ENCODE peak calls at places on chromosomes 6 and 20, in five cellular contexts. N is cardiac fibroblast, I is PC-3, T is choroid plexus epithelial cell, C is sigmoid colon. J is an unnamed sample.
A peak's percentile ranks its signal among the peaks of the same experiment; 100 is the strongest.

GRCh38 chr6:125844989-125845388 is 54.2 kb downstream of the NCOA7 start:
- DNase-seq in N (peak; percentile 47), I (no peak), T (no peak), C (no peak), J (no peak)

GRCh38 chr20:7841967-7842301 is 98.3 kb downstream of the HAO1 start:
- DNase-seq in N (peak; percentile 97), I (peak; percentile 96), T (peak; percentile 90), C (peak; percentile 68), J (peak; percentile 73)

GRCh38 chr20:48066256-48066655 is 281.0 kb upstream of the SULF2 start:
- DNase-seq in N (no peak), I (peak; percentile 75), T (peak; percentile 97), C (no peak), J (peak; percentile 92)

GRCh38 chr20:49965781-49966304 is 16.9 kb upstream of the SNAI1 start:
- DNase-seq in N (no peak), I (peak; percentile 33), T (no peak), C (peak; percentile 4), J (no peak)

GRCh38 chr6:16523550-16524379 is 237.5 kb downstream of the ATXN1 start:
- DNase-seq in N (peak; percentile 85), I (no peak), T (peak; percentile 95), C (no peak), J (peak; percentile 99)

GRCh38 chr20:11261533-11262000 is 587.8 kb upstream of the JAG1 start:
- DNase-seq in N (peak; percentile 90), I (peak; percentile 72), T (peak; percentile 98), C (no peak), J (peak; percentile 93)

GRCh38 chr20:38460040-38460623 is 12.5 kb upstream of the RALGAPB start:
- DNase-seq in N (peak; percentile 92), I (peak; percentile 91), T (peak; percentile 97), C (peak; percentile 39), J (peak; percentile 85)

GRCh38 chr6:52735071-52735470 is 28.2 kb downstream of the GSTA2 start:
- DNase-seq in N (no peak), I (no peak), T (no peak), C (no peak), J (no peak)

GRCh38 chr6:53898026-53898795 is 103.4 kb downstream of the LRRC1 start:
- DNase-seq in N (peak; percentile 35), I (no peak), T (peak; percentile 34), C (no peak), J (no peak)

GRCh38 chr20:15076785-15077184 is 739.4 kb upstream of the FLRT3 start:
- DNase-seq in N (no peak), I (no peak), T (no peak), C (no peak), J (no peak)

GRCh38 chr20:19992996-19993908 is 23.9 kb upstream of the NAA20 start:
- DNase-seq in N (peak; percentile 91), I (peak; percentile 91), T (peak; percentile 86), C (no peak), J (peak; percentile 88)

GRCh38 chr6:152463183-152463582 is 174.0 kb downstream of the SYNE1 start:
- DNase-seq in N (no peak), I (no peak), T (no peak), C (no peak), J (no peak)

GRCh38 chr6:158536891-158537798 is 22.7 kb upstream of the TMEM181 start:
- DNase-seq in N (no peak), I (peak; percentile 33), T (no peak), C (no peak), J (no peak)

GRCh38 chr6:10626154-10626741 is 68.2 kb downstream of the C6orf52 start:
- DNase-seq in N (no peak), I (no peak), T (no peak), C (no peak), J (no peak)

GRCh38 chr6:90194371-90194841 is 102.2 kb downstream of the BACH2 start:
- DNase-seq in N (peak; percentile 46), I (peak; percentile 59), T (peak; percentile 74), C (no peak), J (peak; percentile 86)

GRCh38 chr6:12614468-12614867 is 102.1 kb upstream of the PHACTR1 start:
- DNase-seq in N (peak; percentile 41), I (no peak), T (peak; percentile 65), C (no peak), J (peak; percentile 20)

GRCh38 chr6:52958546-52959255 is 36.4 kb downstream of the GSTA4 start:
- DNase-seq in N (no peak), I (peak; percentile 44), T (no peak), C (no peak), J (no peak)

GRCh38 chr6:110130362-110130761 is 49.1 kb downstream of the WASF1 start:
- DNase-seq in N (no peak), I (no peak), T (no peak), C (no peak), J (no peak)

GRCh38 chr6:19835605-19836004 is 1.6 kb upstream of the ID4 start:
- DNase-seq in N (no peak), I (peak; percentile 52), T (no peak), C (no peak), J (no peak)

GRCh38 chr20:32606107-32606506 is 21.0 kb upstream of the NOL4L start:
- DNase-seq in N (no peak), I (no peak), T (no peak), C (no peak), J (no peak)

GRCh38 chr6:85592044-85592443 is 1.6 kb downstream of the SNX14 start:
- DNase-seq in N (no peak), I (no peak), T (no peak), C (no peak), J (no peak)

GRCh38 chr6:170284866-170285469 is 5.9 kb downstream of the DLL1 start:
- DNase-seq in N (no peak), I (no peak), T (no peak), C (peak; percentile 51), J (no peak)

GRCh38 chr6:45966340-45966739 is 49.3 kb downstream of the CLIC5 start:
- DNase-seq in N (no peak), I (no peak), T (peak; percentile 39), C (no peak), J (no peak)

GRCh38 chr6:154993026-154993425 is 2.1 kb upstream of the TIAM2 start:
- DNase-seq in N (no peak), I (no peak), T (peak; percentile 38), C (no peak), J (no peak)

GRCh38 chr20:4819901-4820300 is 98.2 kb downstream of the PRND start:
- DNase-seq in N (no peak), I (no peak), T (no peak), C (peak; percentile 32), J (no peak)

GRCh38 chr20:38363004-38363747 is 16.9 kb downstream of the LBP start:
- DNase-seq in N (no peak), I (no peak), T (no peak), C (no peak), J (no peak)

GRCh38 chr6:127120787-127121636 is 2.5 kb downstream of the RSPO3 start:
- DNase-seq in N (peak; percentile 87), I (peak; percentile 64), T (peak; percentile 92), C (peak; percentile 91), J (peak; percentile 75)

GRCh38 chr6:127117979-127118504 is 429 bp upstream of the RSPO3 start:
- DNase-seq in N (no peak), I (no peak), T (no peak), C (peak; percentile 65), J (no peak)

GRCh38 chr6:127119361-127120108 is 1.1 kb downstream of the RSPO3 start:
- DNase-seq in N (peak; percentile 28), I (no peak), T (no peak), C (peak; percentile 66), J (no peak)

GRCh38 chr6:127120109-127120786 is 1.8 kb downstream of the RSPO3 start:
- DNase-seq in N (no peak), I (no peak), T (no peak), C (peak; percentile 65), J (no peak)

DNA sequence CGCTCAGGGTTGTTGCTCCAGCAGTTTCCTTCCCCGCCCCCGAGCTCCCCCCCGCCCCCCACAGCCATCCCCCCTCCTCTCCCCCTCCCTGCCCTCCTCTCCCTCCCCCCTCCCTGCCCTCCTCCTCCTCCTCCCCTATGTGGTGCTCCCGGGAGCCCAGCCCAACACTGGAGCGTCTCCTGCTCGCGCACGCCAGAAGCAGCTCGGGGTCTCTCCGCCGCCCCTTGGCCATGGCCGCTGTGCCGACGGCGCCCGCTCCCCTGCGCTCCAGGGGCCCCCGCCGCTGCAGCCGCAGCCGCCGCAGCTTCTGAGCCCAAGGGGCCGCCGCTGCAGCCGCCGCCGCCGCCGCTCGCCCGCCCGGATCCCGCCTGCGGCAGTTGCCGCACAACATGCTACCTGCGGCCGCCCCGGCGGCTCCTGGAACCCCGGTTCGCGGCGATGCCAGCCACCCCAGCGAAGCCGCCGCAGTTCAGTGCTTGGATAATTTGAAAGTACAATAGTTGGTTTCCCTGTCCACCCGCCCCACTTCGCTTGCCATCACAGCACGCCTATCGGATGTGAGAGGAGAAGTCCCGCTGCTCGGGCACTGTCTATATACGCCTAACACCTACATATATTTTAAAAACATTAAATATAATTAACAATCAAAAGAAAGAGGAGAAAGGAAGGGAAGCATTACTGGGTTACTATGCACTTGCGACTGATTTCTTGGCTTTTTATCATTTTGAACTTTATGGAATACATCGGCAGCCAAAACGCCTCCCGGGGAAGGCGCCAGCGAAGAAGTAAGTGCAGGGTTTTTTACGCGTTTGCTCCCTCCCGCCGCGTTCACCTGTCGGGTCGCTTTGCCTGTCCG is at the start of gene RSPO3:
- DNase-seq in N (peak; percentile 52), I (no peak), T (peak; percentile 48), C (peak; percentile 73), J (peak; percentile 21)
- TF ChIP-seq CTCF in N (no peak), I (no peak), T (no peak), C (no peak), J (peak; percentile 33)

GRCh38 chr6:129440691-129441090 is 269.3 kb downstream of the ARHGAP18 start:
- DNase-seq in N (peak; percentile 38), I (no peak), T (peak; percentile 32), C (no peak), J (peak; percentile 7)
- TF ChIP-seq CTCF in N (no peak), I (no peak), T (no peak), C (no peak), J (no peak)

DNA sequence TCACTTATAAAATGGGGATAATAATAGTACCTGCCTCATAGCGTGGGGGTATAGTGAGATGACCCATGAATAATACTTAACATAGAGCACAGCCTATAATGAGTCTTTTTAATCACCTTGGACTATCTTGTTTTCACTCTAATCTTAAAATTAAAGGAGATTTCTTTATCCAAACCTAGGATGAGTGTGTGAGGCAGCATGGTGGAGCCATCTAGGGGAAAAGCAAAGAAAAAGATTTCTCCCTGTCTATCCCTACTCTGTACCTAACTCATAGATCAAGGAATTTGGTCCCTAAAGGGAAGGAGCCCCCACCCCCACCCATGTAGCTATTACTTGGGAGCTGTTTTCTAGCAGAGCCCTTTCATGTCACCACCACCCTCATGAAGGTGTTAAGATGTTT is 45.2 kb upstream of the PAK5 start:
- DNase-seq in N (no peak), I (peak; percentile 35), T (peak; percentile 1), C (no peak), J (no peak)
- TF ChIP-seq CTCF in N (no peak), I (peak; percentile 61), T (peak; percentile 26), C (no peak), J (peak; percentile 17)

DNA sequence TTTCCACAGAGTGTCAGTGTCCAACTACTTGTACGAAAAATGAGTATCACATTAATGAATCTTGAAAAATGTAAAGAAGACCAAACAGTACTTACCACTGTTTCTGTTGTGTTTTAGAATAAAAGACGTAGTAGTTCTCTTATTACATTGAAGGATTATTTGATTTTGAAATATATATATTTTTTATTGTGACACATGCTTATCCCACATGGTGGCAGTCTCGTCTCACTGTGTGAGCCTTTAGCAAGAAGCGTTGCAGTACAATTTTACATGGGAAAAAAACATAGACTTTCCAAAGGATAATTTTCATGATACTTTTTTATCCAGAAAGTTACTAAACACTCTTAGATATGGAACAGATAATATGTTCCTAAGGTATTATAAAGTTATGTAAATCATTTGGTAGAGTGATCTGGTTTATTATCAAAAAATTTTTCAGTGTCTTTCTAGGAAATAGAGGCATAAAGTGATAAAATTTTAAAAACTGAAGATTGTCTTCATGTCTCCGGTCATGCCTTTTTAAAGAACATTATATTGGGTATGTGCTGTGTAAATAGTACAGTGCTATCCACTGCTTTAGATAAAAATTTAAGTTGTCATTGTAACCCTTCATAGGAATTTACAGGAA is 117.5 kb upstream of the SAMD5 start:
- DNase-seq in N (peak; percentile 39), I (peak; percentile 39), T (peak; percentile 64), C (no peak), J (peak; percentile 27)
- TF ChIP-seq CTCF in N (peak; percentile 18), I (peak; percentile 55), T (peak; percentile 53), C (no peak), J (peak; percentile 60)